ENCODE peak calls at places on chromosomes 7 and 10, in ten cellular contexts. One of them, this sample, is unnamed.

GRCh38 chr7:23017303-23017702 is 3.4 kb upstream of the HYCC1 start:
- DNase-seq in gastrocnemius medialis: no peak
- DNase-seq in suprapubic skin: no peak
- DNase-seq in A549: no peak
- DNase-seq in spleen: no peak
- DNase-seq in adrenal gland: no peak
- DNase-seq in stomach: no peak
- DNase-seq in heart left ventricle: no peak
- DNase-seq in endothelial cell of umbilical vein: no peak
- DNase-seq in sigmoid colon: no peak
- DNase-seq in this sample: no peak

GRCh38 chr10:118543714-118544400 is 51.6 kb downstream of the PRLHR start:
- DNase-seq in gastrocnemius medialis: no peak
- DNase-seq in suprapubic skin: no peak
- DNase-seq in A549: peak; percentile 57
- DNase-seq in spleen: no peak
- DNase-seq in adrenal gland: peak; percentile 48
- DNase-seq in stomach: peak; percentile 38
- DNase-seq in heart left ventricle: no peak
- DNase-seq in endothelial cell of umbilical vein: peak; percentile 11
- DNase-seq in sigmoid colon: no peak
- DNase-seq in this sample: no peak

GRCh38 chr10:25959540-25960232 is 25.7 kb downstream of the MYO3A start:
- DNase-seq in gastrocnemius medialis: no peak
- DNase-seq in suprapubic skin: no peak
- DNase-seq in A549: no peak
- DNase-seq in spleen: no peak
- DNase-seq in adrenal gland: no peak
- DNase-seq in stomach: no peak
- DNase-seq in heart left ventricle: no peak
- DNase-seq in endothelial cell of umbilical vein: no peak
- DNase-seq in sigmoid colon: no peak
- DNase-seq in this sample: no peak

GRCh38 chr10:88028072-88028471 is 164.6 kb downstream of the PTEN start:
- DNase-seq in gastrocnemius medialis: no peak
- DNase-seq in suprapubic skin: no peak
- DNase-seq in A549: no peak
- DNase-seq in spleen: no peak
- DNase-seq in adrenal gland: no peak
- DNase-seq in stomach: no peak
- DNase-seq in heart left ventricle: no peak
- DNase-seq in endothelial cell of umbilical vein: no peak
- DNase-seq in sigmoid colon: no peak
- DNase-seq in this sample: no peak

GRCh38 chr7:106127984-106128780 is 16.1 kb upstream of the SYPL1 start:
- DNase-seq in gastrocnemius medialis: no peak
- DNase-seq in suprapubic skin: no peak
- DNase-seq in A549: no peak
- DNase-seq in spleen: no peak
- DNase-seq in adrenal gland: no peak
- DNase-seq in stomach: no peak
- DNase-seq in heart left ventricle: no peak
- DNase-seq in endothelial cell of umbilical vein: no peak
- DNase-seq in sigmoid colon: no peak
- DNase-seq in this sample: no peak

GRCh38 chr10:60446855-60447254 is 57.2 kb upstream of the ANK3 start:
- DNase-seq in gastrocnemius medialis: no peak
- DNase-seq in suprapubic skin: no peak
- DNase-seq in A549: no peak
- DNase-seq in spleen: no peak
- DNase-seq in adrenal gland: no peak
- DNase-seq in stomach: no peak
- DNase-seq in heart left ventricle: no peak
- DNase-seq in endothelial cell of umbilical vein: peak; percentile 23
- DNase-seq in sigmoid colon: no peak
- DNase-seq in this sample: no peak

GRCh38 chr7:37201003-37201875 is 247.4 kb downstream of the ELMO1 start:
- DNase-seq in gastrocnemius medialis: peak; percentile 79
- DNase-seq in suprapubic skin: peak; percentile 89
- DNase-seq in A549: peak; percentile 70
- DNase-seq in spleen: peak; percentile 82
- DNase-seq in adrenal gland: peak; percentile 79
- DNase-seq in stomach: peak; percentile 87
- DNase-seq in heart left ventricle: peak; percentile 84
- DNase-seq in endothelial cell of umbilical vein: peak; percentile 87
- DNase-seq in sigmoid colon: peak; percentile 94
- DNase-seq in this sample: peak; percentile 83

GRCh38 chr10:79166741-79167140 is 98.0 kb downstream of the ZMIZ1 start:
- DNase-seq in gastrocnemius medialis: no peak
- DNase-seq in suprapubic skin: no peak
- DNase-seq in A549: no peak
- DNase-seq in spleen: no peak
- DNase-seq in adrenal gland: no peak
- DNase-seq in stomach: no peak
- DNase-seq in heart left ventricle: peak; percentile 60
- DNase-seq in endothelial cell of umbilical vein: no peak
- DNase-seq in sigmoid colon: no peak
- DNase-seq in this sample: no peak

GRCh38 chr7:149850007-149850594 is 11.9 kb downstream of the ZNF862 start:
- DNase-seq in gastrocnemius medialis: no peak
- DNase-seq in suprapubic skin: no peak
- DNase-seq in A549: no peak
- DNase-seq in spleen: no peak
- DNase-seq in adrenal gland: no peak
- DNase-seq in stomach: no peak
- DNase-seq in heart left ventricle: no peak
- DNase-seq in endothelial cell of umbilical vein: no peak
- DNase-seq in sigmoid colon: no peak
- DNase-seq in this sample: no peak

GRCh38 chr7:150675714-150676113 is 9.8 kb upstream of the GIMAP2 start:
- DNase-seq in gastrocnemius medialis: no peak
- DNase-seq in suprapubic skin: no peak
- DNase-seq in A549: no peak
- DNase-seq in spleen: no peak
- DNase-seq in adrenal gland: no peak
- DNase-seq in stomach: no peak
- DNase-seq in heart left ventricle: no peak
- DNase-seq in endothelial cell of umbilical vein: peak; percentile 43
- DNase-seq in sigmoid colon: no peak
- DNase-seq in this sample: no peak

GRCh38 chr7:18420758-18421157 is 74.8 kb upstream of the HDAC9 start:
- DNase-seq in gastrocnemius medialis: no peak
- DNase-seq in suprapubic skin: no peak
- DNase-seq in A549: no peak
- DNase-seq in spleen: no peak
- DNase-seq in adrenal gland: no peak
- DNase-seq in stomach: no peak
- DNase-seq in heart left ventricle: no peak
- DNase-seq in endothelial cell of umbilical vein: no peak
- DNase-seq in sigmoid colon: no peak
- DNase-seq in this sample: no peak

GRCh38 chr7:28078036-28078901 is 102.3 kb downstream of the JAZF1 start:
- DNase-seq in gastrocnemius medialis: no peak
- DNase-seq in suprapubic skin: no peak
- DNase-seq in A549: peak; percentile 69
- DNase-seq in spleen: no peak
- DNase-seq in adrenal gland: peak; percentile 33
- DNase-seq in stomach: peak; percentile 41
- DNase-seq in heart left ventricle: no peak
- DNase-seq in endothelial cell of umbilical vein: peak; percentile 49
- DNase-seq in sigmoid colon: no peak
- DNase-seq in this sample: no peak

GRCh38 chr7:134777470-134777869 is 2.0 kb upstream of the CALD1 start:
- DNase-seq in gastrocnemius medialis: no peak
- DNase-seq in suprapubic skin: no peak
- DNase-seq in A549: no peak
- DNase-seq in spleen: no peak
- DNase-seq in adrenal gland: no peak
- DNase-seq in stomach: no peak
- DNase-seq in heart left ventricle: no peak
- DNase-seq in endothelial cell of umbilical vein: peak; percentile 49
- DNase-seq in sigmoid colon: no peak
- DNase-seq in this sample: no peak

GRCh38 chr7:134777908-134778580 is 1.4 kb upstream of the CALD1 start:
- DNase-seq in gastrocnemius medialis: no peak
- DNase-seq in suprapubic skin: no peak
- DNase-seq in A549: no peak
- DNase-seq in spleen: no peak
- DNase-seq in adrenal gland: no peak
- DNase-seq in stomach: no peak
- DNase-seq in heart left ventricle: no peak
- DNase-seq in endothelial cell of umbilical vein: peak; percentile 47
- DNase-seq in sigmoid colon: no peak
- DNase-seq in this sample: no peak

GRCh38 chr7:134779741-134780065 is 269 bp downstream of the CALD1 start:
- DNase-seq in gastrocnemius medialis: no peak
- DNase-seq in suprapubic skin: no peak
- DNase-seq in A549: no peak
- DNase-seq in spleen: no peak
- DNase-seq in adrenal gland: no peak
- DNase-seq in stomach: no peak
- DNase-seq in heart left ventricle: no peak
- DNase-seq in endothelial cell of umbilical vein: no peak
- DNase-seq in sigmoid colon: no peak
- DNase-seq in this sample: no peak

GRCh38 chr7:134780166-134780853 is 876 bp downstream of the CALD1 start:
- DNase-seq in gastrocnemius medialis: no peak
- DNase-seq in suprapubic skin: no peak
- DNase-seq in A549: no peak
- DNase-seq in spleen: no peak
- DNase-seq in adrenal gland: no peak
- DNase-seq in stomach: no peak
- DNase-seq in heart left ventricle: no peak
- DNase-seq in endothelial cell of umbilical vein: peak; percentile 26
- DNase-seq in sigmoid colon: no peak
- DNase-seq in this sample: no peak

GRCh38 chr7:134778941-134779740 is at the start of gene CALD1:
- DNase-seq in gastrocnemius medialis: peak; percentile 27
- DNase-seq in suprapubic skin: peak; percentile 80
- DNase-seq in A549: peak; percentile 89
- DNase-seq in spleen: no peak
- DNase-seq in adrenal gland: peak; percentile 52
- DNase-seq in stomach: peak; percentile 57
- DNase-seq in heart left ventricle: peak; percentile 83
- DNase-seq in endothelial cell of umbilical vein: peak; percentile 99
- DNase-seq in sigmoid colon: peak; percentile 96
- DNase-seq in this sample: peak; percentile 94
- TF ChIP-seq POLR2A in gastrocnemius medialis: peak; percentile 74
- TF ChIP-seq POLR2A in suprapubic skin: peak; percentile 38
- TF ChIP-seq POLR2A in A549: no peak
- TF ChIP-seq POLR2A in spleen: no peak
- TF ChIP-seq POLR2A in adrenal gland: no peak
- TF ChIP-seq POLR2A in stomach: no peak
- TF ChIP-seq POLR2A in heart left ventricle: no peak
- TF ChIP-seq POLR2A in endothelial cell of umbilical vein: peak; percentile 98
- TF ChIP-seq POLR2A in sigmoid colon: peak; percentile 97
- TF ChIP-seq POLR2A in this sample: no peak

DNA sequence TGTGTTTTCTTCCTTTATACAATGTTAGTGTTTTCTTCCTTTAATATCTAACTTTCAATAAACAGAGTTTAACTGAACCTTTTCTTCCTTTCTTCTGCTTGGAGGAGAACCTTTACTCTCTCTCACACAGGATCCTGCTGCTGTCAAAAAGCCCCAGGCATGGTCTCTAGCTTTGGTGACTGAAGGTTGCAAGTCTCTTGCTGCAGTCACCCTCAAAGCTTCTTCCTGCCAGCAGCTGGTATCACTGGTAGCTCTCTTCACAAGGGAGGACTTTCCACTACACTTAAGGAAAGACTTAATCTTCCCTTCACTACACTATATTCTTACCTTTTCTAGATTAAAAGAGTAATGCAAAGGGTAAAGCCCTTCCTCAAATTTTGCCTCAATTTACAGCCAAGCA is 153.4 kb downstream of the SGMS1 start:
- DNase-seq in gastrocnemius medialis: no peak
- DNase-seq in suprapubic skin: no peak
- DNase-seq in A549: no peak
- DNase-seq in spleen: no peak
- DNase-seq in adrenal gland: no peak
- DNase-seq in stomach: no peak
- DNase-seq in heart left ventricle: no peak
- DNase-seq in endothelial cell of umbilical vein: no peak
- DNase-seq in sigmoid colon: no peak
- DNase-seq in this sample: no peak
- H3K4me3 ChIP-seq in gastrocnemius medialis: no peak overlapping the region
- H3K4me3 ChIP-seq in suprapubic skin: no peak overlapping the region
- H3K4me3 ChIP-seq in A549: no peak overlapping the region
- H3K4me3 ChIP-seq in spleen: no peak overlapping the region
- H3K4me3 ChIP-seq in adrenal gland: no peak overlapping the region
- H3K4me3 ChIP-seq in stomach: no peak overlapping the region
- H3K4me3 ChIP-seq in heart left ventricle: no peak overlapping the region
- H3K4me3 ChIP-seq in endothelial cell of umbilical vein: no peak overlapping the region
- H3K4me3 ChIP-seq in sigmoid colon: no peak overlapping the region
- H3K4me3 ChIP-seq in this sample: no peak overlapping the region

GRCh38 chr10:128116851-128117615 is 9.2 kb downstream of the MKI67 start:
- DNase-seq in gastrocnemius medialis: no peak
- DNase-seq in suprapubic skin: no peak
- DNase-seq in A549: peak; percentile 18
- DNase-seq in spleen: no peak
- DNase-seq in adrenal gland: no peak
- DNase-seq in stomach: no peak
- DNase-seq in heart left ventricle: no peak
- DNase-seq in endothelial cell of umbilical vein: no peak
- DNase-seq in sigmoid colon: no peak
- DNase-seq in this sample: no peak
- TF ChIP-seq CTCF in gastrocnemius medialis: no peak
- TF ChIP-seq CTCF in suprapubic skin: no peak
- TF ChIP-seq CTCF in A549: peak; percentile 29
- TF ChIP-seq CTCF in spleen: no peak
- TF ChIP-seq CTCF in adrenal gland: no peak
- TF ChIP-seq CTCF in stomach: no peak
- TF ChIP-seq CTCF in heart left ventricle: peak; percentile 9
- TF ChIP-seq CTCF in endothelial cell of umbilical vein: peak; percentile 18
- TF ChIP-seq CTCF in sigmoid colon: no peak
- TF ChIP-seq CTCF in this sample: no peak

DNA sequence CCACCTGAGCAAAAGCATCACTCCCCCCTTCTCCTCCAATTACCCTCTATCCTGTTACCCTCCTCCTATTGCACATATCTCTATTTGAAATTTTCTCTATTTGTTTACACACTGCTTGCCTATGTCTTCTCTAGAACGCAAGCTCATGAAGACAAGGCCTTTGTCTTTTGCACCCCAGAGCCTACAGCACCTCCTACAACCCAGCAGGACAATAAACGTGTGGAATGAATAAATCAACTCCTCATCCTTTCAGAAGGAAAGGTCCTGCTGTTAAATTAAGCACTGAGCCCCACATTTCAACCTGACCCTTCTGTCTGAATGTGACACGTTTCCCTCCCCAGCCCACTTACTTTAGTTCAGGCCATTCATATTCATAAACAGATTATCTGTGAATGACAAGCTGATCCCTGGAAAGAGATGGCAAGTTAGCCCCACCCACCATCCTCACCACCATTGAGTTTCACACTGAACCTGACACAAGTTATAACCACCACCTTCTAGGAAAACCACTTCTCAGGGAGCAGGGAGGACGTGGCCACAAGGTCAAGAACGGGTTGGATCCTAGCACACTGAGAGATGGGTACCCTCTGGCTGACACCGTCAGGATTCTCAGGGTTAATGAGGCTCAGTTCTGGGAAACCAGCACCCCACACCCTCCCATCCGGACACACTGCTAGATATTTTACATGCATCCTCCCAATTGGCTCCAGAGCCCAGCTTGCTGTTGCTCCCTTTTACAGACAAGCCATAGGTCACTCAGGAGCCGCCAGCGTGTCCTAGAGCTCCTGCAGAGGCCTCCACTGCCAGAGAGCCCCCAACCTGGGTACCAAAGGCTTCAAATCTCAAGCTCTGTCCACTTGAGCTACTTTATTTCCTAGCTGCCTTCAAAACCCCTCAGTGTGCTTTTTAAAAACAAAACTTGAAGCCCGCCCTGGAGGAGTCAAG is 933 bp downstream of the PRTFDC1 start:
- DNase-seq in gastrocnemius medialis: no peak
- DNase-seq in suprapubic skin: no peak
- DNase-seq in A549: peak; percentile 46
- DNase-seq in spleen: no peak
- DNase-seq in adrenal gland: peak; percentile 51
- DNase-seq in stomach: peak; percentile 34
- DNase-seq in heart left ventricle: peak; percentile 25
- DNase-seq in endothelial cell of umbilical vein: peak; percentile 18
- DNase-seq in sigmoid colon: no peak
- DNase-seq in this sample: no peak
- TF ChIP-seq POLR2A in gastrocnemius medialis: no peak
- TF ChIP-seq POLR2A in suprapubic skin: no peak
- TF ChIP-seq POLR2A in A549: no peak
- TF ChIP-seq POLR2A in spleen: no peak
- TF ChIP-seq POLR2A in adrenal gland: peak; percentile 18
- TF ChIP-seq POLR2A in stomach: no peak
- TF ChIP-seq POLR2A in heart left ventricle: no peak
- TF ChIP-seq POLR2A in endothelial cell of umbilical vein: no peak
- TF ChIP-seq POLR2A in sigmoid colon: no peak
- TF ChIP-seq POLR2A in this sample: no peak